ENCODE peak calls at places on chromosomes 1 and 21, in six cellular contexts. One of them, this sample, is unnamed.

GRCh38 chr1:3651939-3652537 is at the start of gene TP73:
- DNase-seq in mucosa of gallbladder: no peak
- DNase-seq in stomach: no peak
- DNase-seq in dermis microvascular lymphatic vessel endothelial cell: no peak
- DNase-seq in substantia nigra: no peak
- DNase-seq in SJSA1: peak; percentile 32
- DNase-seq in this sample: peak; percentile 32

GRCh38 chr1:173005196-173005864 is 45.4 kb downstream of the TNFSF18 start:
- DNase-seq in mucosa of gallbladder: no peak
- DNase-seq in SJSA1: no peak
- DNase-seq in dermis microvascular lymphatic vessel endothelial cell: no peak
- DNase-seq in substantia nigra: no peak
- DNase-seq in stomach: no peak
- DNase-seq in this sample: no peak

GRCh38 chr1:88061830-88062177 is 622.3 kb upstream of the PKN2 start:
- DNase-seq in substantia nigra: no peak
- DNase-seq in mucosa of gallbladder: no peak
- DNase-seq in dermis microvascular lymphatic vessel endothelial cell: no peak
- DNase-seq in stomach: no peak
- DNase-seq in SJSA1: no peak
- DNase-seq in this sample: no peak

GRCh38 chr1:10848109-10848684 is 51.8 kb upstream of the CASZ1 start:
- DNase-seq in mucosa of gallbladder: no peak
- DNase-seq in substantia nigra: no peak
- DNase-seq in SJSA1: no peak
- DNase-seq in dermis microvascular lymphatic vessel endothelial cell: no peak
- DNase-seq in stomach: peak; percentile 49
- DNase-seq in this sample: no peak

GRCh38 chr1:92989253-92989652 is 28.0 kb upstream of the DIPK1A start:
- DNase-seq in SJSA1: no peak
- DNase-seq in substantia nigra: no peak
- DNase-seq in dermis microvascular lymphatic vessel endothelial cell: no peak
- DNase-seq in stomach: no peak
- DNase-seq in mucosa of gallbladder: no peak
- DNase-seq in this sample: no peak

GRCh38 chr21:25983745-25984144 is 186.8 kb downstream of the APP start:
- DNase-seq in stomach: no peak
- DNase-seq in SJSA1: no peak
- DNase-seq in mucosa of gallbladder: no peak
- DNase-seq in substantia nigra: no peak
- DNase-seq in dermis microvascular lymphatic vessel endothelial cell: peak; percentile 74
- DNase-seq in this sample: no peak

GRCh38 chr1:119387858-119388257 is 19.3 kb downstream of the HAO2 start:
- DNase-seq in stomach: no peak
- DNase-seq in substantia nigra: no peak
- DNase-seq in SJSA1: no peak
- DNase-seq in dermis microvascular lymphatic vessel endothelial cell: no peak
- DNase-seq in mucosa of gallbladder: no peak
- DNase-seq in this sample: no peak

GRCh38 chr1:155760751-155761475 is 72.0 kb downstream of the DAP3 start:
- DNase-seq in stomach: no peak
- DNase-seq in dermis microvascular lymphatic vessel endothelial cell: no peak
- DNase-seq in substantia nigra: no peak
- DNase-seq in mucosa of gallbladder: no peak
- DNase-seq in SJSA1: no peak
- DNase-seq in this sample: no peak

GRCh38 chr1:209988706-209989105 is 50.7 kb downstream of the SYT14 start:
- DNase-seq in dermis microvascular lymphatic vessel endothelial cell: peak; percentile 3
- DNase-seq in stomach: no peak
- DNase-seq in mucosa of gallbladder: no peak
- DNase-seq in substantia nigra: no peak
- DNase-seq in SJSA1: no peak
- DNase-seq in this sample: no peak

GRCh38 chr1:243471754-243472725 is 216.2 kb downstream of the SDCCAG8 start:
- DNase-seq in substantia nigra: no peak
- DNase-seq in mucosa of gallbladder: no peak
- DNase-seq in stomach: no peak
- DNase-seq in SJSA1: no peak
- DNase-seq in dermis microvascular lymphatic vessel endothelial cell: peak; percentile 84
- DNase-seq in this sample: peak; percentile 53

GRCh38 chr1:234589064-234589765 is 20.8 kb downstream of the IRF2BP2 start:
- DNase-seq in substantia nigra: no peak
- DNase-seq in mucosa of gallbladder: no peak
- DNase-seq in stomach: no peak
- DNase-seq in dermis microvascular lymphatic vessel endothelial cell: no peak
- DNase-seq in SJSA1: peak; percentile 84
- DNase-seq in this sample: no peak

GRCh38 chr21:27631471-27631870 is 664.6 kb upstream of the ADAMTS5 start:
- DNase-seq in substantia nigra: no peak
- DNase-seq in dermis microvascular lymphatic vessel endothelial cell: no peak
- DNase-seq in SJSA1: no peak
- DNase-seq in mucosa of gallbladder: no peak
- DNase-seq in stomach: no peak
- DNase-seq in this sample: no peak

GRCh38 chr21:42201615-42202161 is 17.3 kb upstream of the ABCG1 start:
- DNase-seq in substantia nigra: no peak
- DNase-seq in mucosa of gallbladder: no peak
- DNase-seq in stomach: no peak
- DNase-seq in SJSA1: no peak
- DNase-seq in dermis microvascular lymphatic vessel endothelial cell: no peak
- DNase-seq in this sample: no peak

GRCh38 chr21:35840197-35840799 is 220.0 kb downstream of the SETD4 start:
- DNase-seq in dermis microvascular lymphatic vessel endothelial cell: peak; percentile 87
- DNase-seq in mucosa of gallbladder: peak; percentile 68
- DNase-seq in stomach: peak; percentile 67
- DNase-seq in substantia nigra: peak; percentile 53
- DNase-seq in SJSA1: peak; percentile 47
- DNase-seq in this sample: peak; percentile 65

GRCh38 chr1:212774584-212774983 is 17.0 kb downstream of the NSL1 start:
- DNase-seq in dermis microvascular lymphatic vessel endothelial cell: peak; percentile 61
- DNase-seq in SJSA1: no peak
- DNase-seq in mucosa of gallbladder: no peak
- DNase-seq in substantia nigra: no peak
- DNase-seq in stomach: no peak
- DNase-seq in this sample: peak; percentile 46

GRCh38 chr1:52756020-52756419 is 29.8 kb downstream of the ZYG11B start:
- DNase-seq in stomach: no peak
- DNase-seq in substantia nigra: no peak
- DNase-seq in dermis microvascular lymphatic vessel endothelial cell: no peak
- DNase-seq in mucosa of gallbladder: no peak
- DNase-seq in SJSA1: no peak
- DNase-seq in this sample: no peak

GRCh38 chr1:94061513-94062443 is 59.2 kb downstream of the ABCA4 start:
- DNase-seq in mucosa of gallbladder: peak; percentile 72
- DNase-seq in substantia nigra: peak; percentile 61
- DNase-seq in stomach: peak; percentile 76
- DNase-seq in dermis microvascular lymphatic vessel endothelial cell: peak; percentile 93
- DNase-seq in SJSA1: peak; percentile 66
- DNase-seq in this sample: peak; percentile 25

GRCh38 chr1:22452401-22452963 is 831 bp downstream of the ZBTB40 start:
- DNase-seq in SJSA1: no peak
- DNase-seq in stomach: no peak
- DNase-seq in dermis microvascular lymphatic vessel endothelial cell: peak; percentile 60
- DNase-seq in substantia nigra: peak; percentile 41
- DNase-seq in mucosa of gallbladder: peak; percentile 40
- DNase-seq in this sample: no peak